ENCODE peak calls at places on chromosomes 13 and 19, in four cellular contexts. One of them, this sample, is unnamed.

GRCh38 chr13:106919093-106919492 is 351.2 kb upstream of the ARGLU1 start:
- DNase-seq in body of pancreas: no peak
- DNase-seq in nephron progenitor cell: peak; percentile 16
- DNase-seq in BE2C: no peak
- DNase-seq in this sample: no peak

GRCh38 chr19:19140476-19140875 is 2.2 kb upstream of the TMEM161A start:
- DNase-seq in body of pancreas: no peak
- DNase-seq in nephron progenitor cell: no peak
- DNase-seq in BE2C: no peak
- DNase-seq in this sample: no peak

GRCh38 chr19:42216653-42217521 is 590 bp downstream of the DEDD2 start:
- DNase-seq in body of pancreas: peak; percentile 45
- DNase-seq in nephron progenitor cell: peak; percentile 66
- DNase-seq in BE2C: peak; percentile 48
- DNase-seq in this sample: peak; percentile 27

GRCh38 chr13:41457589-41458186 is 338 bp downstream of the RGCC start:
- DNase-seq in body of pancreas: no peak
- DNase-seq in nephron progenitor cell: peak; percentile 42
- DNase-seq in BE2C: no peak
- DNase-seq in this sample: no peak

GRCh38 chr19:10701955-10702307 is 692 bp downstream of the QTRT1 start:
- DNase-seq in body of pancreas: no peak
- DNase-seq in nephron progenitor cell: peak; percentile 61
- DNase-seq in BE2C: peak; percentile 70
- DNase-seq in this sample: no peak

GRCh38 chr19:9936151-9937000 is at the start of gene OLFM2:
- DNase-seq in body of pancreas: peak; percentile 22
- DNase-seq in nephron progenitor cell: peak; percentile 86
- DNase-seq in BE2C: peak; percentile 57
- DNase-seq in this sample: no peak

GRCh38 chr19:20079487-20079886 is 1.7 kb downstream of the ZNF90 start:
- DNase-seq in body of pancreas: no peak
- DNase-seq in nephron progenitor cell: no peak
- DNase-seq in BE2C: no peak
- DNase-seq in this sample: no peak

GRCh38 chr19:30062331-30063183 is 120.5 kb downstream of the URI1 start:
- DNase-seq in body of pancreas: no peak
- DNase-seq in nephron progenitor cell: no peak
- DNase-seq in BE2C: no peak
- DNase-seq in this sample: no peak

GRCh38 chr19:16070366-16070990 is 5.8 kb upstream of the TPM4 start:
- DNase-seq in body of pancreas: peak; percentile 74
- DNase-seq in nephron progenitor cell: no peak
- DNase-seq in BE2C: no peak
- DNase-seq in this sample: peak; percentile 85

GRCh38 chr13:112928958-112929777 is 39.8 kb upstream of the MCF2L start:
- DNase-seq in body of pancreas: peak; percentile 60
- DNase-seq in nephron progenitor cell: no peak
- DNase-seq in BE2C: peak; percentile 85
- DNase-seq in this sample: peak; percentile 9

GRCh38 chr13:107361666-107362065 is 793.7 kb upstream of the ARGLU1 start:
- DNase-seq in body of pancreas: no peak
- DNase-seq in nephron progenitor cell: no peak
- DNase-seq in BE2C: no peak
- DNase-seq in this sample: no peak

GRCh38 chr13:95191821-95192220 is 109.4 kb downstream of the ABCC4 start:
- DNase-seq in body of pancreas: peak; percentile 68
- DNase-seq in nephron progenitor cell: peak; percentile 90
- DNase-seq in BE2C: peak; percentile 92
- DNase-seq in this sample: peak; percentile 68

GRCh38 chr13:92355213-92355612 is 871.4 kb upstream of the GPC6 start:
- DNase-seq in body of pancreas: peak; percentile 10
- DNase-seq in nephron progenitor cell: no peak
- DNase-seq in BE2C: peak; percentile 19
- DNase-seq in this sample: peak; percentile 47

GRCh38 chr13:39777021-39777420 is 121.6 kb downstream of the COG6 start:
- DNase-seq in body of pancreas: no peak
- DNase-seq in nephron progenitor cell: no peak
- DNase-seq in BE2C: no peak
- DNase-seq in this sample: no peak

GRCh38 chr19:29501816-29502580 is 23.8 kb upstream of the VSTM2B start:
- DNase-seq in body of pancreas: no peak
- DNase-seq in nephron progenitor cell: no peak
- DNase-seq in BE2C: no peak
- DNase-seq in this sample: no peak

GRCh38 chr13:32748305-32748704 is 162.1 kb downstream of the PDS5B start:
- DNase-seq in body of pancreas: no peak
- DNase-seq in nephron progenitor cell: no peak
- DNase-seq in BE2C: no peak
- DNase-seq in this sample: no peak

GRCh38 chr19:30207357-30207756 is 164.8 kb upstream of the ZNF536 start:
- DNase-seq in body of pancreas: no peak
- DNase-seq in nephron progenitor cell: no peak
- DNase-seq in BE2C: no peak
- DNase-seq in this sample: no peak

GRCh38 chr13:50290186-50290585 is 274.9 kb downstream of the KCNRG start:
- DNase-seq in body of pancreas: no peak
- DNase-seq in nephron progenitor cell: no peak
- DNase-seq in BE2C: no peak
- DNase-seq in this sample: no peak

GRCh38 chr13:63625869-63626268 is 2210.2 kb upstream of the PCDH20 start:
- DNase-seq in body of pancreas: no peak
- DNase-seq in nephron progenitor cell: no peak
- DNase-seq in BE2C: peak; percentile 52
- DNase-seq in this sample: peak; percentile 23

GRCh38 chr13:23372264-23372905 is 61.1 kb downstream of the SACS start:
- DNase-seq in body of pancreas: no peak
- DNase-seq in nephron progenitor cell: no peak
- DNase-seq in BE2C: no peak
- DNase-seq in this sample: no peak

GRCh38 chr13:20672772-20673171 is 30.7 kb upstream of the IL17D start:
- DNase-seq in body of pancreas: no peak
- DNase-seq in nephron progenitor cell: no peak
- DNase-seq in BE2C: no peak
- DNase-seq in this sample: no peak

GRCh38 chr13:79496188-79496587 is 15.2 kb downstream of the NDFIP2 start:
- DNase-seq in body of pancreas: no peak
- DNase-seq in nephron progenitor cell: no peak
- DNase-seq in BE2C: no peak
- DNase-seq in this sample: no peak

GRCh38 chr13:43573361-43573740 is 213.4 kb downstream of the ENOX1 start:
- DNase-seq in body of pancreas: no peak
- DNase-seq in nephron progenitor cell: no peak
- DNase-seq in BE2C: no peak
- DNase-seq in this sample: peak; percentile 18

GRCh38 chr19:33871605-33872004 is 74.9 kb downstream of the KCTD15 start:
- DNase-seq in body of pancreas: no peak
- DNase-seq in nephron progenitor cell: no peak
- DNase-seq in BE2C: no peak
- DNase-seq in this sample: no peak

GRCh38 chr13:82654143-82654542 is 1228.1 kb downstream of the SLITRK1 start:
- DNase-seq in body of pancreas: no peak
- DNase-seq in nephron progenitor cell: no peak
- DNase-seq in BE2C: no peak
- DNase-seq in this sample: no peak

GRCh38 chr13:21813110-21813509 is 142.2 kb downstream of the FGF9 start:
- DNase-seq in body of pancreas: no peak
- DNase-seq in nephron progenitor cell: no peak
- DNase-seq in BE2C: no peak
- DNase-seq in this sample: no peak

GRCh38 chr13:112713517-112714253 is 23.8 kb downstream of the ATP11A start:
- DNase-seq in body of pancreas: no peak
- DNase-seq in nephron progenitor cell: no peak
- DNase-seq in BE2C: no peak
- DNase-seq in this sample: no peak

GRCh38 chr13:26133286-26133685 is 81.5 kb upstream of the SHISA2 start:
- DNase-seq in body of pancreas: no peak
- DNase-seq in nephron progenitor cell: no peak
- DNase-seq in BE2C: no peak
- DNase-seq in this sample: no peak

GRCh38 chr19:39778763-39779162 is at the start of gene LEUTX:
- DNase-seq in body of pancreas: no peak
- DNase-seq in nephron progenitor cell: no peak
- DNase-seq in BE2C: no peak
- DNase-seq in this sample: no peak

GRCh38 chr13:50082426-50083283 is 67.4 kb downstream of the KCNRG start:
- DNase-seq in body of pancreas: peak; percentile 95
- DNase-seq in nephron progenitor cell: peak; percentile 75
- DNase-seq in BE2C: peak; percentile 82
- DNase-seq in this sample: peak; percentile 92

GRCh38 chr19:35959040-35959967 is 23.1 kb downstream of the LRFN3 start:
- DNase-seq in body of pancreas: peak; percentile 24
- DNase-seq in nephron progenitor cell: peak; percentile 49
- DNase-seq in BE2C: peak; percentile 36
- DNase-seq in this sample: no peak
- TF ChIP-seq CTCF in body of pancreas: peak; percentile 31
- TF ChIP-seq CTCF in nephron progenitor cell: no peak
- TF ChIP-seq CTCF in BE2C: peak; percentile 29
- TF ChIP-seq CTCF in this sample: no peak

DNA sequence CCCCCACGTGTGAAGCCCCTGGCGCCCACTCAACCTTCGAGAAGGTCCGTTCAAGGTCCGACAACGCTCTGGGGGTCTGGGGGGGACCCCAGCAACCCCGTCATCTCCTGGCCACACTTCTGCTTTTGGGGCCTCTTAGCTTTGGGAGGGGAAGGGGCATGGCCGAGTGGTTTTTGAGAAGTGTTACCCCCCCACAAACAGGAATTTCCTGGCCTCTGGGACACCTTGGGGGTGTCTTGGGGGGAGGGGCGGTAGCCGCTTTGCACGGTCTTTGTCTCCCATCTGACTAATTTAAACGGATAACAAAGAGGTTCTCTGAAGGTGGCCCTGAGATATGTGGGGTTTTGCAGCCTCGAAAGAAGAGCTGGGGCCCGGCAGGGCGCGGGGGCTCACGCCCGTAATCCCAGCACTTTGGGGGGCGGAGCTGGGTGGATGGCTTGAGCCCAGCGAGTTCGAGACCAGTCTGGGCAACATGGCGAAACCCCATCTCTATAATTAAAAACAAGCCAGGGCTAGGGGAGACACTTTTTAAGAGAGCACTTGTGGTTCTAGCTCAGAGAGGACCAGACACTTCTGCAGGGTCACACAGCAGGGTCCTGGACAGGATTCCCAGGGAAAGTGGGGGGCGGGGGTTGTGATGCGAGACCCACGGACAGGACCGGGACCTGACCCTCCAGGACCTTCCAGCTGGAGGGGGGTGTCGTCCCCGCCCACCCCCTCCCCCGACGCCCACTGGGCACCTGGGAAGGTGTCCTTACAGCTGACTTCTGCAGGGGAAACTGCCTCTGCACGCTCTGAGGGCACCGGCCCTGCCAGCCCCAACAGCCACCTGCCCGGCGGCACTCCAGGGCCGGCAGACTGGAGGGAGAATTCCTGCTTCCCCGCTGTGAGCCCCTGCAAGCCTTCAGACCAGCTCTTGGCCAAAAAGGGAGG is 878 bp downstream of the CNN2 start:
- DNase-seq in body of pancreas: no peak
- DNase-seq in nephron progenitor cell: no peak
- DNase-seq in BE2C: no peak
- DNase-seq in this sample: peak; percentile 49
- TF ChIP-seq CTCF in body of pancreas: no peak
- TF ChIP-seq CTCF in nephron progenitor cell: no peak
- TF ChIP-seq CTCF in BE2C: no peak
- TF ChIP-seq CTCF in this sample: no peak

DNA sequence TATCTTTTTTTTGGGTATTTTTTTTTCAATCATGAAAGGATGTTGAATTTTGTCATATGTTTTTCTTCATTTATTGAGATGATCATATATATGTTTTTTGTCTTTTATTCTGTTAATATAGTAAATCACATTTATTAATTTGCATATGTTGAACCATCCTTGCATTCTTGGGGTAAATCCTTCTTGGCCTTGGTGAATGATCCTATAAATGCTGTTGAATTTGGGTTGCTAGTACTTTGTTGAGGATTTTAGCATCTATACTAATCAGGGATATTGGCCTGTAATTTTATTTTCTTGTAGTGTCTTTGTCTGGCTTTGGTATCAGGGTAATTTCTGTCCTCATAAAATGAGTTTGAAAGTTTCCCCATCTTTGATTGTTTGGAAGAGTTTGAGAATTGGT is 199.9 kb downstream of the B3GLCT start:
- DNase-seq in body of pancreas: no peak
- DNase-seq in nephron progenitor cell: no peak
- DNase-seq in BE2C: no peak
- DNase-seq in this sample: no peak
- TF ChIP-seq CTCF in body of pancreas: no peak
- TF ChIP-seq CTCF in nephron progenitor cell: no peak
- TF ChIP-seq CTCF in BE2C: no peak
- TF ChIP-seq CTCF in this sample: no peak

GRCh38 chr13:29596064-29596418 is 553 bp upstream of the SLC7A1 start:
- DNase-seq in body of pancreas: no peak
- DNase-seq in nephron progenitor cell: no peak
- DNase-seq in BE2C: no peak
- DNase-seq in this sample: no peak

GRCh38 chr13:29597246-29597645 is 1.8 kb upstream of the SLC7A1 start:
- DNase-seq in body of pancreas: no peak
- DNase-seq in nephron progenitor cell: no peak
- DNase-seq in BE2C: no peak
- DNase-seq in this sample: no peak

GRCh38 chr13:29594310-29594709 is 1.2 kb downstream of the SLC7A1 start:
- DNase-seq in body of pancreas: peak; percentile 69
- DNase-seq in nephron progenitor cell: peak; percentile 23
- DNase-seq in BE2C: peak; percentile 62
- DNase-seq in this sample: peak; percentile 76

GRCh38 chr13:29594710-29595379 is 643 bp downstream of the SLC7A1 start:
- DNase-seq in body of pancreas: peak; percentile 66
- DNase-seq in nephron progenitor cell: peak; percentile 56
- DNase-seq in BE2C: peak; percentile 79
- DNase-seq in this sample: peak; percentile 57

GRCh38 chr13:29595380-29596063 is at the start of gene SLC7A1:
- DNase-seq in body of pancreas: peak; percentile 83
- DNase-seq in nephron progenitor cell: peak; percentile 86
- DNase-seq in BE2C: peak; percentile 94
- DNase-seq in this sample: peak; percentile 83
- TF ChIP-seq CTCF in body of pancreas: peak; percentile 31
- TF ChIP-seq CTCF in nephron progenitor cell: no peak
- TF ChIP-seq CTCF in BE2C: no peak
- TF ChIP-seq CTCF in this sample: no peak

This sample was measured in MCF 10A.